ENCODE peak calls at places on chromosome 1, in four cellular contexts. S is K562, N is GM12878, D is HepG2. R is an unnamed sample.

GRCh38 chr1:163171826-163172225 is 30.9 kb downstream of the RGS5 start:
- DNase-seq in D (no peak), S (no peak), N (no peak), R (no peak)

GRCh38 chr1:15950302-15950701 is 25.6 kb downstream of the ZBTB17 start:
- DNase-seq in D (no peak), S (no peak), N (no peak), R (no peak)

GRCh38 chr1:234216116-234216703 is 157.0 kb upstream of the COA6 start:
- DNase-seq in S (no peak), N (peak; percentile 45), D (no peak), R (no peak)

GRCh38 chr1:64323054-64323453 is 119.6 kb downstream of the UBE2U start:
- DNase-seq in S (no peak), D (no peak), N (no peak), R (no peak)

GRCh38 chr1:59539961-59540681 is 243.2 kb downstream of the FGGY start:
- DNase-seq in S (no peak), D (no peak), N (no peak), R (no peak)

GRCh38 chr1:226820935-226821718 is 49.3 kb upstream of the PSEN2 start:
- DNase-seq in D (no peak), N (no peak), S (peak; percentile 28), R (no peak)

GRCh38 chr1:150262388-150263320 is 5.1 kb downstream of the CA14 start:
- DNase-seq in D (no peak), S (no peak), N (no peak), R (no peak)

GRCh38 chr1:171179323-171180227 is 5.5 kb upstream of the FMO2 start:
- DNase-seq in S (no peak), D (no peak), N (no peak), R (no peak)

GRCh38 chr1:82565546-82565945 is 764.8 kb downstream of the ADGRL2 start:
- DNase-seq in D (no peak), N (no peak), S (no peak), R (no peak)

GRCh38 chr1:45410850-45411509 is 70.7 kb upstream of the MUTYH start:
- DNase-seq in S (no peak), D (no peak), N (no peak), R (no peak)

GRCh38 chr1:241715435-241715834 is 63.4 kb downstream of the WDR64 start:
- DNase-seq in N (no peak), D (no peak), S (no peak), R (no peak)

GRCh38 chr1:6185151-6185550 is 5.0 kb upstream of the CHD5 start:
- DNase-seq in S (no peak), D (no peak), N (no peak), R (no peak)

GRCh38 chr1:237004116-237004515 is at the start of gene MT1HL1:
- DNase-seq in N (no peak), S (no peak), D (no peak), R (no peak)

GRCh38 chr1:33985166-33985565 is 121.3 kb downstream of the HMGB4 start:
- DNase-seq in D (no peak), S (no peak), N (no peak), R (no peak)

GRCh38 chr1:31765041-31765467 is 914 bp upstream of the ADGRB2 start:
- DNase-seq in N (no peak), D (no peak), S (peak; percentile 45), R (peak; percentile 61)

GRCh38 chr1:22709891-22710687 is 550 bp upstream of the EPHB2 start:
- DNase-seq in D (no peak), N (no peak), S (no peak), R (peak; percentile 56)

GRCh38 chr1:190439447-190439846 is 38.2 kb downstream of the BRINP3 start:
- DNase-seq in N (no peak), D (no peak), S (no peak), R (no peak)

GRCh38 chr1:2863149-2863963 is 61.9 kb upstream of the TTC34 start:
- DNase-seq in D (no peak), S (no peak), N (no peak), R (no peak)

GRCh38 chr1:206829875-206830274 is 35.5 kb upstream of the IL20 start:
- DNase-seq in D (no peak), S (no peak), N (no peak), R (no peak)

GRCh38 chr1:193700710-193701355 is 514.4 kb upstream of the B3GALT2 start:
- DNase-seq in N (no peak), S (no peak), D (no peak), R (no peak)

GRCh38 chr1:28144203-28145135 is 32.0 kb downstream of the PTAFR start:
- DNase-seq in S (peak; percentile 46), N (peak; percentile 97), D (peak; percentile 20), R (no peak)

DNA sequence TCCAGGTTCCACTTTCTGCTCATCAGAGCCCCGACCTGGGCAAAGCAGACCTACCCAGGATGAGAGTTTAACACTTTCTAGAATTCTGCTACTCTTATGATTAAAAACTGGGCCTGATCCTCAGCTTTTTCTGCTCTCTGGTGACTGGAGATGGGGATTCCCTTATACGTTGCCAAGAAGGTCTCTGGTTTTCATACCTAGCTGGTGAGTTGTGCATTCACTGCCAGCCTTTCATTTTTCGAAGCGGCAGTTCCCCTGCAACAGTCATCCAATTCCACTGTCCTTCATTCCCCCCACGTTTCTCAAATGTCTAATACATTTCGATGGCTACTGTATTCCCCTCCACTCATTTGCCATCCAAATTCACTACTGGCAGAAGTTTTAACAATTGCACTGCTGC is 135.3 kb downstream of the ADSS2 start:
- DNase-seq in D (no peak), S (no peak), N (no peak), R (no peak)
- TF ChIP-seq TCF7 in D (no peak), S (no peak), N (no peak), R (no peak)

GRCh38 chr1:93579891-93580290 is 101.7 kb downstream of the BCAR3 start:
- DNase-seq in D (peak; percentile 64), N (no peak), S (no peak), R (no peak)
- TF ChIP-seq TCF7 in D (no peak), N (no peak), S (no peak), R (no peak)

DNA sequence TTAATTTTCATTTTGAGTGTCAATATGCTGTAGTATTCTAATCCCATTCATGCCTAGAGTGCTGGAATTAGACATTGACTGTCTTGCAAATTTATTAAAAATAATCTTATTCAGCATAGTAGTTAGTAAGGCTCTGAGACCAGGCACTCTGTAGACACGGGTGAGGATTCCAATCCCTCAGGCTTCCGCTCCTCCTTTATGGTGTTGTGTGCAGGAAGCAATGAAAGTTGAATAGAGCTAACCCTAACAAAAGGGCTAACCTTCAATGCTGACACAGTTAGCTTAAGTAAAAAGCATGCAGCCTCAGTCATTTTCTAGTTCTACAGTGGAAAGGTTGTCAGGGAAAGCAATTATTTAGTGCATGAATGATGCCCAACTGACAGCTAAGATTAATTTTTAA is 199.6 kb upstream of the SGIP1 start:
- DNase-seq in D (no peak), S (no peak), N (no peak), R (no peak)
- TF ChIP-seq TCF7 in D (no peak), S (no peak), N (no peak), R (no peak)

GRCh38 chr1:154607084-154607747 is 770 bp downstream of the ADAR start:
- DNase-seq in D (peak; percentile 16), N (no peak), S (no peak), R (peak; percentile 21)
- TF ChIP-seq TCF7 in D (no peak), N (no peak), S (no peak), R (no peak)

GRCh38 chr1:229229137-229229720 is 41.7 kb upstream of the RAB4A start:
- DNase-seq in S (no peak), N (no peak), D (no peak), R (no peak)

GRCh38 chr1:229231754-229232119 is 39.2 kb upstream of the RAB4A start:
- DNase-seq in D (no peak), S (no peak), N (no peak), R (no peak)

GRCh38 chr1:229230893-229231753 is 39.8 kb upstream of the RAB4A start:
- DNase-seq in D (no peak), S (no peak), N (no peak), R (peak; percentile 50)

GRCh38 chr1:229229721-229230135 is 41.2 kb upstream of the RAB4A start:
- DNase-seq in S (no peak), N (no peak), D (peak; percentile 62), R (no peak)

GRCh38 chr1:229230136-229230892 is 40.6 kb upstream of the RAB4A start:
- DNase-seq in S (no peak), N (no peak), D (peak; percentile 24), R (no peak)
- TF ChIP-seq TCF7 in S (no peak), N (no peak), D (no peak), R (no peak)

GRCh38 chr1:116574581-116575291 is 3.9 kb upstream of the CD58 start:
- DNase-seq in S (peak; percentile 79), D (peak; percentile 53), N (no peak), R (peak; percentile 60)
- TF ChIP-seq TCF7 in S (no peak), D (no peak), N (no peak), R (no peak)

DNA sequence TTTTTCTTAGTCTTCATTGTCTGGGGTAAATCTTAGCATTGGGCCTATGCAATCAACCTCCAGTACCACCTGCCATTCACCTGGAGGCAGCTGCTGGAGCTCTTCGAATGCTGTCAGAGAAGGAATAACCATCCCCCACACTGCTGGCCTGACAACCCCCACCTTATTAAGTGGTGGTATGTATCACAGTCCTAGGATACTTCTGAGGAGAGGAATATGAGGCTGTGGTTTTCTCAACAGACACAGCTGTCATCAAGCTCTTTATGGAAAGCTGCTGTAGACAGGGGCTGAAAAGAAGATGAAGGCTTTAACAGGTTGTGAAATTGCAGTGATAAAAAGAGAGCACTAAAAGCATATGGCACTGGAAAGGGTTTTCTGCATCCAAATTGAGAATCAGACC is 61.7 kb downstream of the TSEN15 start:
- DNase-seq in N (no peak), D (no peak), S (no peak), R (no peak)
- TF ChIP-seq TCF7 in N (no peak), D (no peak), S (no peak), R (no peak)

GRCh38 chr1:200610846-200611245 is 9.7 kb downstream of the KIF14 start:
- DNase-seq in N (no peak), D (no peak), S (no peak), R (no peak)
- TF ChIP-seq TCF7 in N (no peak), D (no peak), S (no peak), R (no peak)

GRCh38 chr1:47201179-47201578 is 11.3 kb upstream of the PDZK1IP1 start:
- DNase-seq in S (no peak), N (no peak), D (no peak), R (no peak)
- TF ChIP-seq TCF7 in S (no peak), N (no peak), D (no peak), R (no peak)

R was measured in WTC11.